ENCODE peak calls at places on chromosomes 16 and 17, in six cellular contexts. F is neuronal stem cell, I is IMR-90, Q is H9, R is mesendoderm, C is H1. O is an unnamed sample.

GRCh38 chr17:43658890-43659289 is 2.8 kb downstream of the MEOX1 start:
- DNase-seq in F (no peak), I (no peak), Q (no peak), R (no peak), C (no peak), O (no peak)

GRCh38 chr17:28612936-28613872 is 781 bp downstream of the RSKR start:
- DNase-seq in F (peak; percentile 44), I (peak; percentile 22), Q (peak; percentile 71), R (peak; percentile 67), C (peak; percentile 71), O (peak; percentile 47)

GRCh38 chr17:50037321-50038107 is 18.4 kb upstream of the ITGA3 start:
- DNase-seq in F (no peak), I (peak; percentile 81), Q (no peak), R (no peak), C (no peak), O (peak; percentile 81)

GRCh38 chr16:79707867-79708266 is 107.3 kb upstream of the MAF start:
- DNase-seq in F (no peak), I (no peak), Q (no peak), R (no peak), C (no peak), O (no peak)

GRCh38 chr17:42120161-42121065 is 754 bp downstream of the KAT2A start:
- DNase-seq in F (no peak), I (no peak), Q (peak; percentile 85), R (no peak), C (peak; percentile 73), O (no peak)

GRCh38 chr17:39665642-39666221 is 583 bp downstream of the TCAP start:
- DNase-seq in F (no peak), I (no peak), Q (peak; percentile 64), R (no peak), C (no peak), O (no peak)

GRCh38 chr16:379183-379960 is 2.4 kb downstream of the PGAP6 start:
- DNase-seq in F (no peak), I (no peak), Q (peak; percentile 98), R (peak; percentile 84), C (peak; percentile 84), O (no peak)

GRCh38 chr17:11485336-11485735 is 112.9 kb upstream of the DNAH9 start:
- DNase-seq in F (no peak), I (no peak), Q (no peak), R (no peak), C (peak; percentile 34), O (no peak)

GRCh38 chr16:75432828-75433731 is at the start of gene CFDP1:
- DNase-seq in F (peak; percentile 92), I (peak; percentile 91), Q (peak; percentile 95), R (peak; percentile 97), C (peak; percentile 97), O (peak; percentile 96)

GRCh38 chr16:30787613-30788378 is 791 bp upstream of the ZNF629 start:
- DNase-seq in F (no peak), I (no peak), Q (no peak), R (peak; percentile 30), C (no peak), O (no peak)

GRCh38 chr17:51846561-51846960 is 312.0 kb downstream of the CA10 start:
- DNase-seq in F (no peak), I (no peak), Q (no peak), R (no peak), C (no peak), O (no peak)

GRCh38 chr16:12252616-12253015 is 276.1 kb downstream of the SNX29 start:
- DNase-seq in F (no peak), I (no peak), Q (no peak), R (no peak), C (no peak), O (no peak)

GRCh38 chr17:80137131-80137530 is 9.8 kb downstream of the EIF4A3 start:
- DNase-seq in F (no peak), I (no peak), Q (peak; percentile 17), R (no peak), C (no peak), O (no peak)

GRCh38 chr17:40191237-40192208 is 14.3 kb downstream of the RAPGEFL1 start:
- DNase-seq in F (no peak), I (peak; percentile 76), Q (peak; percentile 93), R (peak; percentile 85), C (peak; percentile 87), O (peak; percentile 84)

GRCh38 chr17:80738987-80739730 is 194.5 kb downstream of the RPTOR start:
- DNase-seq in F (no peak), I (no peak), Q (no peak), R (no peak), C (no peak), O (peak; percentile 53)

GRCh38 chr17:65514082-65514481 is 47.4 kb downstream of the AXIN2 start:
- DNase-seq in F (no peak), I (peak; percentile 56), Q (no peak), R (no peak), C (no peak), O (no peak)

GRCh38 chr17:56679148-56679766 is 85.8 kb downstream of the NOG start:
- DNase-seq in F (peak; percentile 46), I (peak; percentile 56), Q (no peak), R (peak; percentile 67), C (no peak), O (peak; percentile 57)

GRCh38 chr16:19892902-19893301 is 8.3 kb upstream of the GPRC5B start:
- DNase-seq in F (no peak), I (no peak), Q (no peak), R (no peak), C (no peak), O (no peak)

GRCh38 chr17:12789976-12790805 is 893 bp downstream of the ARHGAP44 start:
- DNase-seq in F (peak; percentile 6), I (no peak), Q (peak; percentile 71), R (peak; percentile 76), C (peak; percentile 79), O (no peak)

GRCh38 chr16:28495795-28496749 is 1.6 kb downstream of the APOBR start:
- DNase-seq in F (no peak), I (no peak), Q (no peak), R (no peak), C (no peak), O (no peak)

GRCh38 chr17:12917401-12917800 is 100.4 kb downstream of the ELAC2 start:
- DNase-seq in F (no peak), I (no peak), Q (no peak), R (no peak), C (no peak), O (no peak)

GRCh38 chr16:34078697-34079096 is 619.3 kb downstream of the TP53TG3F start:
- DNase-seq in F (peak; percentile 48), I (peak; percentile 65), Q (no peak), R (peak; percentile 21), C (no peak), O (no peak)

GRCh38 chr16:55944377-55944802 is 69.2 kb upstream of the CES5A start:
- DNase-seq in F (peak; percentile 81), I (peak; percentile 55), Q (peak; percentile 72), R (peak; percentile 81), C (peak; percentile 89), O (peak; percentile 59)

GRCh38 chr16:80744856-80745255 is 59.5 kb downstream of the CDYL2 start:
- DNase-seq in F (no peak), I (no peak), Q (no peak), R (no peak), C (no peak), O (no peak)

GRCh38 chr17:15915996-15916395 is 28.9 kb upstream of the ADORA2B start:
- DNase-seq in F (no peak), I (no peak), Q (no peak), R (no peak), C (no peak), O (no peak)

GRCh38 chr17:40705567-40705966 is 2.0 kb upstream of the KRT24 start:
- DNase-seq in F (no peak), I (no peak), Q (no peak), R (no peak), C (no peak), O (no peak)

GRCh38 chr16:4663756-4664465 is 29.5 kb upstream of the NUDT16L1 start:
- DNase-seq in F (no peak), I (no peak), Q (no peak), R (no peak), C (no peak), O (no peak)

GRCh38 chr16:48365601-48366164 is 19.5 kb downstream of the SIAH1 start:
- DNase-seq in F (peak; percentile 76), I (peak; percentile 80), Q (peak; percentile 95), R (peak; percentile 97), C (peak; percentile 93), O (peak; percentile 86)

GRCh38 chr17:40437095-40437732 is 6.0 kb upstream of the IGFBP4 start:
- DNase-seq in F (no peak), I (peak; percentile 26), Q (no peak), R (no peak), C (no peak), O (no peak)

GRCh38 chr17:27571563-27572129 is 59.3 kb upstream of the LGALS9 start:
- DNase-seq in F (no peak), I (no peak), Q (no peak), R (no peak), C (no peak), O (no peak)

GRCh38 chr16:72149676-72150464 is 22.1 kb downstream of the PMFBP1 start:
- DNase-seq in F (no peak), I (no peak), Q (peak; percentile 59), R (peak; percentile 83), C (no peak), O (no peak)

GRCh38 chr16:30602595-30603277 is 7.5 kb downstream of the ZNF689 start:
- DNase-seq in F (no peak), I (peak; percentile 37), Q (no peak), R (no peak), C (no peak), O (peak; percentile 29)

GRCh38 chr17:31508310-31509094 is 117.0 kb downstream of the RAB11FIP4 start:
- DNase-seq in F (no peak), I (peak; percentile 8), Q (peak; percentile 74), R (peak; percentile 57), C (no peak), O (no peak)

GRCh38 chr17:78257810-78258322 is 26.4 kb downstream of the TMEM235 start:
- DNase-seq in F (no peak), I (peak; percentile 13), Q (no peak), R (no peak), C (no peak), O (peak; percentile 82)
- H2BK120ac ChIP-seq in F (peak overlapping the region; percentile 94), I (no peak overlapping the region), Q (no peak overlapping the region), R (peak overlapping the region; percentile 15), C (no peak overlapping the region), O (peak overlapping the region; percentile 44)

DNA sequence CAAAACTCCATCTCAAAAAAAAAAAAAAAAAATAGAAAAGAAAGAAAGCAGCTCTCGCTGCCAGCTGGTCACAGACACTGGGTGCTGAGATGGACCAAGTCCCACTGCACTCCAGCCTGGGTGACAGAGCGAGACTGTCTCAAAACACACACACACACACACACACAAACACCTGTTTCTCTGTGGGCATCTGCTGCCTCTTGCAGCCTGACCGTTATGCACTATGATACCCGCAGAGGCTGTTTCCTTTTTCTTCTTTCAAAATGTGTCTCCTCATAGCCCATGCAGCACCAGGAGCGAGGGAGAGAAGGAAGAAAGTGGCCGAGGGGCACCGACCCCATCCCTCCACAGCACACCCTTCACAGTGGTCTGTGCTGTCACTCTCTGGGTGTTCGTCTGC is 36.9 kb upstream of the KLHDC4 start:
- DNase-seq in F (no peak), I (no peak), Q (no peak), R (no peak), C (no peak), O (no peak)
- H3K4ac ChIP-seq in F (no peak overlapping the region), I (no peak overlapping the region), Q (no peak overlapping the region), R (no peak overlapping the region), C (peak overlapping the region; percentile 14), O (no peak overlapping the region)

GRCh38 chr17:7479139-7479388 is 367 bp downstream of the ZBTB4 start:
- DNase-seq in F (no peak), I (no peak), Q (no peak), R (no peak), C (no peak), O (no peak)
- H3K18ac ChIP-seq in F (peak overlapping the region; percentile 99), I (peak overlapping the region; percentile 22), Q (no peak overlapping the region), R (peak overlapping the region; percentile 98), C (peak overlapping the region; percentile 71), O (peak overlapping the region; percentile 98)

GRCh38 chr16:67013238-67013822 is 15.6 kb upstream of the CBFB start:
- DNase-seq in F (no peak), I (no peak), Q (no peak), R (no peak), C (no peak), O (no peak)
- H2BK120ac ChIP-seq in F (no peak overlapping the region), I (no peak overlapping the region), Q (no peak overlapping the region), R (no peak overlapping the region), C (no peak overlapping the region), O (peak overlapping the region; percentile 51)

O was measured in mesenchymal stem cell.